ENCODE peak calls at places on chromosomes 7 and 10, in nine cellular contexts. X is ovary, K is transverse colon, B is HepG2, O is A549, G is GM12878, F is tibial nerve, N is upper lobe of left lung, C is H1. Y is an unnamed sample.
A peak's percentile ranks its signal among the peaks of the same experiment; 100 is the strongest.

GRCh38 chr7:99563650-99564049 is 5.2 kb downstream of the ZNF655 start:
- DNase-seq in X (no peak), K (no peak), B (no peak), O (peak; percentile 72), G (no peak), F (no peak), N (no peak), C (no peak), Y (no peak)

GRCh38 chr7:70353948-70354335 is 755.7 kb downstream of the AUTS2 start:
- DNase-seq in X (no peak), K (no peak), B (no peak), O (no peak), G (no peak), F (no peak), N (no peak), C (no peak), Y (no peak)

GRCh38 chr10:110901954-110902819 is 16.8 kb downstream of the BBIP1 start:
- DNase-seq in X (no peak), K (no peak), B (no peak), O (peak; percentile 47), G (no peak), F (no peak), N (no peak), C (no peak), Y (peak; percentile 16)

GRCh38 chr10:13681963-13682362 is 95.2 kb downstream of the PRPF18 start:
- DNase-seq in X (no peak), K (no peak), B (no peak), O (no peak), G (no peak), F (no peak), N (no peak), C (no peak), Y (no peak)

GRCh38 chr7:145692237-145692950 is 424.2 kb upstream of the CNTNAP2 start:
- DNase-seq in X (no peak), K (no peak), B (no peak), O (no peak), G (no peak), F (no peak), N (no peak), C (no peak), Y (no peak)

GRCh38 chr7:4479367-4480039 is 202.6 kb upstream of the FOXK1 start:
- DNase-seq in X (no peak), K (peak; percentile 12), B (peak; percentile 72), O (peak; percentile 79), G (no peak), F (no peak), N (no peak), C (peak; percentile 51), Y (peak; percentile 67)

GRCh38 chr7:98949336-98950044 is 71.2 kb downstream of the TRRAP start:
- DNase-seq in X (no peak), K (no peak), B (no peak), O (no peak), G (no peak), F (no peak), N (no peak), C (no peak), Y (no peak)

GRCh38 chr10:66627156-66627555 is 298.7 kb upstream of the LRRTM3 start:
- DNase-seq in X (no peak), K (no peak), B (peak; percentile 34), O (peak; percentile 50), G (no peak), F (no peak), N (no peak), C (no peak), Y (no peak)

GRCh38 chr7:98514211-98515150 is 102.6 kb upstream of the NPTX2 start:
- DNase-seq in X (no peak), K (no peak), B (no peak), O (no peak), G (no peak), F (no peak), N (no peak), C (no peak), Y (peak; percentile 34)

GRCh38 chr10:5467634-5468255 is 31.6 kb downstream of the CALML5 start:
- DNase-seq in X (no peak), K (no peak), B (peak; percentile 38), O (no peak), G (no peak), F (no peak), N (no peak), C (peak; percentile 44), Y (no peak)

GRCh38 chr10:118036281-118036875 is 10.4 kb downstream of the RAB11FIP2 start:
- DNase-seq in X (no peak), K (no peak), B (no peak), O (no peak), G (no peak), F (no peak), N (no peak), C (no peak), Y (no peak)

GRCh38 chr7:157995815-157996214 is 591.8 kb downstream of the PTPRN2 start:
- DNase-seq in X (no peak), K (no peak), B (no peak), O (no peak), G (no peak), F (no peak), N (no peak), C (no peak), Y (no peak)

GRCh38 chr10:33052476-33052875 is 94.4 kb upstream of the ITGB1 start:
- DNase-seq in X (no peak), K (no peak), B (no peak), O (no peak), G (no peak), F (no peak), N (no peak), C (no peak), Y (no peak)

GRCh38 chr7:27175005-27175625 is 995 bp upstream of the HOXA10 start:
- DNase-seq in X (peak; percentile 32), K (peak; percentile 85), B (no peak), O (no peak), G (no peak), F (no peak), N (no peak), C (peak; percentile 45), Y (no peak)

GRCh38 chr10:71368639-71369038 is 28.1 kb upstream of the CDH23 start:
- DNase-seq in X (no peak), K (no peak), B (peak; percentile 16), O (peak; percentile 21), G (no peak), F (no peak), N (no peak), C (no peak), Y (no peak)

GRCh38 chr10:71365366-71365765 is 31.4 kb upstream of the CDH23 start:
- DNase-seq in X (no peak), K (no peak), B (no peak), O (no peak), G (no peak), F (no peak), N (no peak), C (no peak), Y (no peak)

GRCh38 chr10:71367279-71367678 is 29.4 kb upstream of the CDH23 start:
- DNase-seq in X (no peak), K (no peak), B (no peak), O (no peak), G (no peak), F (no peak), N (no peak), C (no peak), Y (no peak)

GRCh38 chr10:71363936-71364335 is 32.8 kb upstream of the CDH23 start:
- DNase-seq in X (no peak), K (no peak), B (no peak), O (no peak), G (no peak), F (no peak), N (no peak), C (no peak), Y (no peak)

GRCh38 chr10:71366710-71367109 is 30.0 kb upstream of the CDH23 start:
- DNase-seq in X (no peak), K (no peak), B (no peak), O (no peak), G (no peak), F (no peak), N (no peak), C (no peak), Y (no peak)
- TF ChIP-seq EP300 in X (no peak), K (no peak), B (no peak), O (no peak), G (no peak), F (no peak), N (no peak), C (no peak), Y (no peak)

GRCh38 chr10:97869091-97870042 is 19.7 kb downstream of the GOLGA7B start:
- DNase-seq in X (peak; percentile 48), K (peak; percentile 79), B (peak; percentile 79), O (peak; percentile 89), G (peak; percentile 59), F (peak; percentile 70), N (peak; percentile 78), C (peak; percentile 71), Y (peak; percentile 69)
- TF ChIP-seq POLR2A in X (no peak), K (no peak), B (no peak), O (peak; percentile 38), G (no peak), F (no peak), N (no peak), C (no peak), Y (no peak)

DNA sequence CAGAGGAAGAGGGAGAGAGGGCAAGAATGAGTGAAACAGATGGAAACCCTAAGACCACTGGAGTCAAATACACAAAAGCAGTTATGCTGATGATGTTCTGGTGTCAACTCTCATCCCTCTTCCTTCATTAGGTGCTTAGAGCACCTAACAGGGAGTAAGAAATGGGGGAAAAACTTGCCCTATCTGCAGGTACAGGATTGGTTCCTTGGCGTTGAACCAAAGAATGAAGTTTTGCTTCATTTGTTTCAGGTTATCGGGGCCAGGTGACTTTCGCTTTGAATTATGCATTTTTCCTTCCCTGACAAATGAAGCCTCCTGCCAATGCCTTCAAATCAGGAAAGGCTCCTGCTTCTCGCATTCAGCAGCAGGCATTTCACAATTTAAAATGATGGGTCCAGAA is 29.2 kb downstream of the DNAJB9 start:
- DNase-seq in X (no peak), K (no peak), B (no peak), O (no peak), G (no peak), F (no peak), N (no peak), C (no peak), Y (no peak)
- TF ChIP-seq EP300 in X (no peak), K (no peak), B (no peak), O (no peak), G (no peak), F (no peak), N (no peak), C (no peak), Y (no peak)

DNA sequence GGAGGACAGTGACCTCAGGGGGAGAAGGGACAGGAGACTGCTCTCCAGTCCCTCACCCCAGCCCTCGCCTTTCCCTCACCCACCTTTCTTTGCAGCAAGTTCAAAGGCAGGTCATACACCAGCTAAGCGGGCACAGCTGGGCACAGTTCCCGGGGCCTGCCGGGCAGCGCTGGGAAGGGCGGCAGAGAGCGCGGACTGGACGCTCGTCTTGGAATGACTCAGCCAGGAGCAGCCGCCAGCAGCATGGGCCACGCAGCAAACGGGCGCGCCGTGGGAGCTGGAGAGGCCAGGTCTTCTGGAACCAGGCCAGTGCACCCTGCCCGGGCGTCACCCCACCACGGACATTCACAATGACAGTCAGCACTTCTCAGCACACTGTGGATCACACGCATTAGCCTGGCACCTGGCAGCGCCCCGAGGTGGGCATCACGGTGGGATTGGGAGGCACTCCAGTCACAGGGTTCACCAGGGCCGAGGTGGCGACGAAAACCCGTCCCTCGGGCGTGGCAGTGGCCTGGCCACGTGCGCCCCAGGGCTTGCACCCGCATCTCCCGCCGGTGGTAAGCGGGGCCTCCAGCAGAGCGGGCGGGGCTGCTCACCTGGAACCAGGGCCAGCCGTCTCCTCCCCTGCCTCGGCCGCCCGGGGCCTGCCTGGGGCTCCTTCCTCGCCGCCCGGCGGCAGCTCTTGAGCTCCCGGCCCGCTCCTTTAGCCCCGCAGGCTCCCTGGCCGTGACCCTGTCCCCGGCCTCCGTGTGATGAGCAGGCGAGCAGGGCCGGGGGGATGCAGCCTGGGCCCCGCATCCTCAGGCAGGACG is 29.0 kb upstream of the WDFY4 start:
- DNase-seq in X (peak; percentile 64), K (peak; percentile 69), B (no peak), O (peak; percentile 62), G (no peak), F (peak; percentile 26), N (peak; percentile 92), C (peak; percentile 68), Y (no peak)
- TF ChIP-seq POLR2A in X (no peak), K (no peak), B (no peak), O (peak; percentile 9), G (no peak), F (no peak), N (no peak), C (no peak), Y (no peak)